ENCODE peak calls at places on chromosome 7, in ten cellular contexts. P is GM20000, G is HFFc6, J is endothelial cell, C is PC-3, L is Peyer's patch, F is mammary epithelial cell, D is AG04449, W is adrenal gland, N is IMR-90. E is an unnamed sample.

GRCh38 chr7:18212788-18213187 is 185.1 kb upstream of the PRPS1L1 start:
- DNase-seq in P (no peak), G (peak; percentile 9), J (no peak), C (no peak), L (no peak), F (no peak), D (no peak), W (no peak), N (peak; percentile 30), E (no peak)

GRCh38 chr7:128415217-128415785 is 5.5 kb upstream of the IMPDH1 start:
- DNase-seq in P (no peak), G (no peak), J (no peak), C (no peak), L (no peak), F (no peak), D (no peak), W (no peak), N (no peak), E (no peak)

GRCh38 chr7:10845225-10845624 is 128.4 kb upstream of the PHF14 start:
- DNase-seq in P (no peak), G (no peak), J (no peak), C (no peak), L (no peak), F (peak; percentile 1), D (no peak), W (no peak), N (no peak), E (no peak)

GRCh38 chr7:130891254-130892094 is 157.5 kb upstream of the KLF14 start:
- DNase-seq in P (no peak), G (peak; percentile 95), J (no peak), C (peak; percentile 90), L (no peak), F (peak; percentile 92), D (peak; percentile 66), W (peak; percentile 84), N (peak; percentile 96), E (peak; percentile 97)

GRCh38 chr7:132145466-132145865 is 430.8 kb downstream of the PLXNA4 start:
- DNase-seq in P (no peak), G (peak; percentile 85), J (no peak), C (peak; percentile 88), L (no peak), F (peak; percentile 92), D (peak; percentile 63), W (peak; percentile 13), N (peak; percentile 34), E (peak; percentile 90)

GRCh38 chr7:41507686-41508268 is 195.1 kb downstream of the INHBA start:
- DNase-seq in P (no peak), G (no peak), J (no peak), C (no peak), L (no peak), F (no peak), D (no peak), W (peak; percentile 30), N (no peak), E (no peak)

GRCh38 chr7:29854257-29854938 is 48.1 kb downstream of the WIPF3 start:
- DNase-seq in P (no peak), G (no peak), J (no peak), C (peak; percentile 63), L (no peak), F (peak; percentile 11), D (no peak), W (no peak), N (no peak), E (peak; percentile 75)

GRCh38 chr7:143436539-143436938 is 6.7 kb upstream of the TAS2R60 start:
- DNase-seq in P (no peak), G (no peak), J (no peak), C (no peak), L (no peak), F (no peak), D (no peak), W (no peak), N (no peak), E (no peak)

GRCh38 chr7:108235451-108236061 is 105.4 kb upstream of the LAMB4 start:
- DNase-seq in P (no peak), G (peak; percentile 11), J (no peak), C (no peak), L (no peak), F (no peak), D (no peak), W (no peak), N (peak; percentile 43), E (no peak)

GRCh38 chr7:93011351-93012294 is 106.2 kb downstream of the SAMD9 start:
- DNase-seq in P (no peak), G (peak; percentile 97), J (no peak), C (peak; percentile 87), L (no peak), F (peak; percentile 86), D (peak; percentile 95), W (no peak), N (peak; percentile 99), E (peak; percentile 63)

GRCh38 chr7:48035967-48036478 is 680 bp downstream of the C7orf57 start:
- DNase-seq in P (no peak), G (peak; percentile 9), J (peak; percentile 42), C (peak; percentile 24), L (no peak), F (peak; percentile 17), D (no peak), W (peak; percentile 23), N (peak; percentile 37), E (no peak)

GRCh38 chr7:116522247-116522646 is 2.6 kb upstream of the CAV1 start:
- DNase-seq in P (no peak), G (peak; percentile 78), J (no peak), C (peak; percentile 88), L (no peak), F (peak; percentile 95), D (peak; percentile 63), W (no peak), N (peak; percentile 84), E (peak; percentile 81)

GRCh38 chr7:128215281-128215680 is 25.8 kb upstream of the LEP start:
- DNase-seq in P (no peak), G (peak; percentile 96), J (no peak), C (peak; percentile 47), L (no peak), F (peak; percentile 34), D (peak; percentile 81), W (no peak), N (peak; percentile 81), E (no peak)

GRCh38 chr7:129356176-129356575 is 78.1 kb upstream of the STRIP2 start:
- DNase-seq in P (no peak), G (no peak), J (no peak), C (no peak), L (no peak), F (no peak), D (no peak), W (no peak), N (no peak), E (no peak)

GRCh38 chr7:132576723-132577089 is 436 bp upstream of the PLXNA4 start:
- DNase-seq in P (no peak), G (no peak), J (no peak), C (no peak), L (no peak), F (no peak), D (no peak), W (no peak), N (no peak), E (no peak)

DNA sequence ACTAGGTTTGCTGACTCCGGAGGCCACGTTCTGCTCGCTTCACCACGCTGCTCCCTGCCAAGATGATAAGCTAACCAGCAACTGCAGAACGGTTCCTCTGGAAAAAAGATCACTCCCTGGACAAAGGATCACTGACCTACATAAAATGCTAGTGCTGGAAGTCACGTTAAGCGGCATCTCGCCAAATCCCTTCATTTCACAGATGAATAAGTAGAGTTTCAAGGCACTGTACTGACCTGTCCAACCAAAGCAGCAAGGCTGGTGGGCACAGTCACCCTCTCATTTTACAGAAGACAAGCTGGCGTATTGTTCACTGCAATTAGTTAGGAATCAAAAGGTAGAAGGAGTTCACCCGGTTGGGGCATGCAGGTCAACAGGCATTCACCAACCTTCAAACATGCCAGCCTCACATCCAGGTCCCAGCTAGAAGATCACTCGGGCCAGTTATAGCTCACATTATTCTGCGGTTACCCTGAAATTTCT is 33.0 kb downstream of the HIPK2 start:
- DNase-seq in P (no peak), G (no peak), J (no peak), C (no peak), L (no peak), F (no peak), D (no peak), W (peak; percentile 47), N (no peak), E (no peak)
- TF ChIP-seq CTCF in P (no peak), G (no peak), J (no peak), C (no peak), L (no peak), F (no peak), D (no peak), W (no peak), N (no peak), E (no peak)

GRCh38 chr7:158760445-158760764 is 55.8 kb upstream of the NCAPG2 start:
- DNase-seq in P (no peak), G (no peak), J (no peak), C (no peak), L (no peak), F (no peak), D (no peak), W (no peak), N (no peak), E (no peak)

GRCh38 chr7:158761945-158762344 is 57.3 kb upstream of the NCAPG2 start:
- DNase-seq in P (no peak), G (no peak), J (no peak), C (no peak), L (no peak), F (no peak), D (no peak), W (no peak), N (no peak), E (no peak)

GRCh38 chr7:158759749-158760444 is 55.3 kb upstream of the NCAPG2 start:
- DNase-seq in P (no peak), G (no peak), J (no peak), C (no peak), L (no peak), F (no peak), D (no peak), W (no peak), N (no peak), E (no peak)

GRCh38 chr7:158759245-158759614 is 54.6 kb upstream of the NCAPG2 start:
- DNase-seq in P (no peak), G (no peak), J (no peak), C (no peak), L (no peak), F (no peak), D (no peak), W (no peak), N (no peak), E (no peak)

GRCh38 chr7:158760936-158761335 is 56.3 kb upstream of the NCAPG2 start:
- DNase-seq in P (no peak), G (no peak), J (no peak), C (no peak), L (no peak), F (no peak), D (no peak), W (no peak), N (no peak), E (peak; percentile 13)
- TF ChIP-seq CTCF in P (no peak), G (peak; percentile 44), J (no peak), C (peak; percentile 59), L (no peak), F (peak; percentile 11), D (peak; percentile 7), W (no peak), N (peak; percentile 10), E (no peak)

GRCh38 chr7:1555813-1556540 is at the start of gene TMEM184A:
- DNase-seq in P (peak; percentile 76), G (no peak), J (no peak), C (peak; percentile 96), L (peak; percentile 93), F (peak; percentile 83), D (no peak), W (peak; percentile 62), N (no peak), E (peak; percentile 87)
- TF ChIP-seq CTCF in P (peak; percentile 14), G (peak; percentile 63), J (peak; percentile 45), C (peak; percentile 72), L (peak; percentile 32), F (peak; percentile 87), D (peak; percentile 35), W (no peak), N (peak; percentile 18), E (peak; percentile 66)

GRCh38 chr7:74026406-74027123 is 1.4 kb upstream of the ELN start:
- DNase-seq in P (peak; percentile 90), G (peak; percentile 48), J (peak; percentile 86), C (peak; percentile 63), L (peak; percentile 85), F (peak; percentile 21), D (no peak), W (peak; percentile 69), N (peak; percentile 46), E (peak; percentile 60)
- TF ChIP-seq CTCF in P (peak; percentile 93), G (peak; percentile 97), J (peak; percentile 87), C (peak; percentile 92), L (peak; percentile 73), F (peak; percentile 90), D (peak; percentile 97), W (peak; percentile 87), N (peak; percentile 89), E (peak; percentile 92)

E was measured in MCF 10A.